ENCODE peak calls at places on chromosome 7, in seven cellular contexts. M, L, G, H, J, V and K are unnamed samples.

GRCh38 chr7:4221043-4221442 is 461.1 kb upstream of the FOXK1 start:
- DNase-seq in G (no peak), J (no peak), H (no peak), M (no peak), V (no peak), L (no peak), K (no peak)

GRCh38 chr7:41491313-41491712 is 211.6 kb downstream of the INHBA start:
- DNase-seq in H (no peak), M (no peak), J (no peak), L (no peak), G (no peak), V (no peak), K (peak; percentile 61)

GRCh38 chr7:22989646-22990587 is 24.0 kb downstream of the HYCC1 start:
- DNase-seq in H (no peak), L (no peak), J (no peak), V (no peak), G (no peak), M (no peak), K (no peak)

GRCh38 chr7:121442845-121443244 is 46.7 kb upstream of the FAM3C start:
- DNase-seq in G (no peak), M (no peak), L (no peak), H (no peak), V (no peak), J (no peak), K (no peak)

GRCh38 chr7:147432068-147432467 is 1158.5 kb upstream of the C7orf33 start:
- DNase-seq in L (peak; percentile 50), M (no peak), J (no peak), V (no peak), G (no peak), H (no peak), K (peak; percentile 23)

GRCh38 chr7:157253850-157254249 is 83.0 kb upstream of the DNAJB6 start:
- DNase-seq in H (no peak), L (no peak), V (no peak), J (no peak), M (peak; percentile 62), G (peak; percentile 82), K (no peak)

GRCh38 chr7:30750574-30751256 is 1.2 kb upstream of the INMT start:
- DNase-seq in G (peak; percentile 89), L (peak; percentile 82), V (no peak), J (no peak), H (peak; percentile 88), M (peak; percentile 70), K (peak; percentile 94)

GRCh38 chr7:151485006-151485732 is 34.5 kb downstream of the RHEB start:
- DNase-seq in H (no peak), V (peak; percentile 37), M (no peak), G (peak; percentile 45), L (peak; percentile 87), J (no peak), K (peak; percentile 57)

GRCh38 chr7:36054642-36055041 is 98.4 kb upstream of the EEPD1 start:
- DNase-seq in H (no peak), L (no peak), J (no peak), M (no peak), V (no peak), G (no peak), K (no peak)

GRCh38 chr7:108457871-108458270 is 1.6 kb upstream of the NRCAM start:
- DNase-seq in H (no peak), J (no peak), L (no peak), G (no peak), V (no peak), M (no peak), K (no peak)

GRCh38 chr7:129607471-129608120 is 3.9 kb upstream of the NRF1 start:
- DNase-seq in M (peak; percentile 43), L (peak; percentile 64), H (no peak), V (no peak), J (peak; percentile 78), G (no peak), K (peak; percentile 62)

GRCh38 chr7:57256637-57257375 is 124.6 kb upstream of the ZNF479 start:
- DNase-seq in G (no peak), M (no peak), H (no peak), L (no peak), J (no peak), V (no peak), K (no peak)

GRCh38 chr7:3673524-3673923 is 372.5 kb downstream of the SDK1 start:
- DNase-seq in L (peak; percentile 46), V (no peak), J (peak; percentile 84), H (no peak), M (peak; percentile 55), G (no peak), K (peak; percentile 33)

GRCh38 chr7:7799138-7799537 is 80.7 kb upstream of the RPA3 start:
- DNase-seq in H (no peak), G (no peak), M (no peak), J (no peak), L (peak; percentile 55), V (no peak), K (peak; percentile 40)

GRCh38 chr7:41911792-41912191 is 208.9 kb upstream of the INHBA start:
- DNase-seq in M (no peak), G (no peak), H (no peak), L (peak; percentile 92), V (no peak), J (no peak), K (no peak)

GRCh38 chr7:23594879-23595604 is 2.1 kb upstream of the CCDC126 start:
- DNase-seq in H (no peak), M (no peak), J (no peak), G (no peak), L (peak; percentile 15), V (peak; percentile 31), K (peak; percentile 23)

GRCh38 chr7:107816053-107816566 is 13.1 kb upstream of the SLC26A3 start:
- DNase-seq in V (no peak), H (no peak), J (no peak), L (peak; percentile 62), M (no peak), G (no peak), K (peak; percentile 86)

GRCh38 chr7:79876769-79877362 is 257.8 kb upstream of the GNAI1 start:
- DNase-seq in H (peak; percentile 92), V (no peak), G (no peak), L (peak; percentile 89), J (no peak), M (no peak), K (peak; percentile 98)

GRCh38 chr7:80392229-80393169 is 119.4 kb downstream of the GNAT3 start:
- DNase-seq in L (peak; percentile 71), G (no peak), H (no peak), J (no peak), M (no peak), V (no peak), K (peak; percentile 78)

GRCh38 chr7:142516038-142516501 is 233.2 kb upstream of the PRSS1 start:
- DNase-seq in V (no peak), J (peak; percentile 56), G (no peak), L (peak; percentile 79), H (peak; percentile 55), M (peak; percentile 60), K (peak; percentile 86)

GRCh38 chr7:87216701-87217508 is 2.6 kb downstream of the TMEM243 start:
- DNase-seq in V (peak; percentile 88), H (no peak), J (no peak), M (no peak), L (no peak), G (no peak), K (no peak)

GRCh38 chr7:139682136-139683013 is 95.4 kb downstream of the HIPK2 start:
- DNase-seq in J (no peak), H (no peak), L (peak; percentile 95), V (peak; percentile 59), G (no peak), M (no peak), K (peak; percentile 61)

GRCh38 chr7:139041378-139042053 is 5.7 kb upstream of the ZC3HAV1L start:
- DNase-seq in G (no peak), H (no peak), V (no peak), J (no peak), L (no peak), M (no peak), K (no peak)

GRCh38 chr7:42831051-42831952 is 80.6 kb downstream of the C7orf25 start:
- DNase-seq in H (peak; percentile 40), M (peak; percentile 42), L (peak; percentile 66), V (no peak), G (peak; percentile 39), J (no peak), K (peak; percentile 70)

GRCh38 chr7:74104702-74105101 is 21.1 kb downstream of the LIMK1 start:
- DNase-seq in L (no peak), G (no peak), H (no peak), J (no peak), V (peak; percentile 83), M (no peak), K (peak; percentile 31)

GRCh38 chr7:123367508-123368122 is 166.8 kb downstream of the IQUB start:
- DNase-seq in M (no peak), V (no peak), L (peak; percentile 80), G (no peak), H (peak; percentile 5), J (no peak), K (peak; percentile 84)

GRCh38 chr7:111587715-111588433 is 25.6 kb upstream of the IMMP2L start:
- DNase-seq in G (no peak), V (peak; percentile 26), J (no peak), M (no peak), H (no peak), L (peak; percentile 52), K (peak; percentile 33)

GRCh38 chr7:68485253-68485914 is 1112.9 kb upstream of the AUTS2 start:
- DNase-seq in L (no peak), H (no peak), M (no peak), V (no peak), G (no peak), J (no peak), K (no peak)

GRCh38 chr7:113263749-113264148 is 145.4 kb upstream of the SMIM30 start:
- DNase-seq in M (no peak), H (no peak), G (no peak), V (no peak), J (no peak), L (no peak), K (no peak)
- H3K4me3 ChIP-seq in M (no peak overlapping the region), H (no peak overlapping the region), G (no peak overlapping the region), V (no peak overlapping the region), J (no peak overlapping the region), L (no peak overlapping the region), K (no peak overlapping the region)

GRCh38 chr7:83486536-83486935 is 162.4 kb downstream of the SEMA3E start:
- DNase-seq in L (no peak), G (no peak), J (no peak), H (no peak), M (no peak), V (no peak), K (no peak)
- TF ChIP-seq CTCF in L (no peak), G (no peak), J (no peak), H (no peak), M (no peak), V (no peak), K (no peak)

GRCh38 chr7:90692947-90693346 is 96.8 kb downstream of the CDK14 start:
- DNase-seq in V (no peak), H (no peak), M (no peak), G (no peak), J (no peak), L (no peak), K (peak; percentile 56)
- H3K4me3 ChIP-seq in V (no peak overlapping the region), H (no peak overlapping the region), M (no peak overlapping the region), G (no peak overlapping the region), J (no peak overlapping the region), L (no peak overlapping the region), K (no peak overlapping the region)

DNA sequence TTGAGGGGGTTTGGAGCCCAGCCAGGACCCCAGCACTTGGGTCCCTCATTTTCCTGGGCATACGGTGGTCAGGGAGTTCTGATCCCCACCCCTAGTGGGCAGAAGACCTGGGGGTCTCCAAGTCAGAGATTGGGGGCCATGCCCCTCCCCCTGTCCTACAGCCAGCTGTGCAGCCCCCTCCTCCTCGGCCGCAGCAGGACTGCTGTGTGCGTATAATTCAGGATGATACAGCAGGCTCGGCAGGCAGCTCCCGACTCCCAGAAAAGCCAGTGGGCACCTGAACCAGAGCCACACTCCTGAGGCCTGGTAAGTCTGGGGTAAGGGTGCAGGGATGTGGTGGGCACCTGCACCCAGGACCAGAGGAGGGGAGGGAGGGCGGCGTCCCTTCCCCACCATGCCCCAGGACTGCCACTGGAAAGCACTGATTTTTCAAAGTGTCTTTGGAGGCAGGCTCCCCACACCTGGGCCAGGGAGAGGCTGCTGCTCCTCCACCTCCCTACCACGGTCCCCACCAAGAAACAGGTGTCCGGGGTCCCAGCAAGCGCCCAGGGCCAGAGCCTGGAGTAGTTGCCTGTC is 1.9 kb downstream of the ELFN1 start:
- DNase-seq in G (no peak), J (no peak), H (no peak), L (no peak), M (no peak), V (no peak), K (no peak)
- TF ChIP-seq CTCF in G (no peak), J (no peak), H (no peak), L (no peak), M (no peak), V (no peak), K (no peak)